ENCODE peak calls at places on chromosomes 6 and 20, in nine cellular contexts. F is lung, C is PC-9, N is right atrium auricular region, Y is adrenal gland, S is upper lobe of left lung, K is cardiac muscle cell, U is A549, P is upper lobe of right lung. W is an unnamed sample. For H3K4me1, the result is how much of the 10 kb centered on the place peaks cover.

GRCh38 chr6:26543953-26544352 is 5.8 kb downstream of the HMGN4 start:
- DNase-seq in F (no peak), C (no peak), N (no peak), Y (no peak), S (no peak), K (peak), U (no peak), P (no peak), W (no peak)

GRCh38 chr20:43681468-43681942 is 14.6 kb downstream of the MYBL2 start:
- DNase-seq in F (no peak), C (no peak), N (no peak), Y (no peak), S (no peak), K (no peak), U (no peak), P (no peak), W (peak)

GRCh38 chr6:7976485-7977010 is 66.0 kb upstream of the TXNDC5 start:
- DNase-seq in F (no peak), C (no peak), N (no peak), Y (no peak), S (no peak), K (no peak), U (no peak), P (no peak), W (no peak)

GRCh38 chr20:11691766-11692165 is 225.9 kb upstream of the BTBD3 start:
- DNase-seq in F (no peak), C (no peak), N (no peak), Y (no peak), S (no peak), K (no peak), U (no peak), P (no peak), W (no peak)

GRCh38 chr20:51497542-51498467 is 44.7 kb downstream of the NFATC2 start:
- DNase-seq in F (no peak), C (no peak), N (no peak), Y (peak), S (no peak), K (peak), U (no peak), P (no peak), W (no peak)

GRCh38 chr6:73742433-73742832 is 46.4 kb downstream of the CD109 start:
- DNase-seq in F (no peak), C (no peak), N (no peak), Y (no peak), S (no peak), K (no peak), U (no peak), P (no peak), W (no peak)

GRCh38 chr20:45181639-45182038 is 6.9 kb downstream of the PI3 start:
- DNase-seq in F (no peak), C (peak), N (no peak), Y (no peak), S (no peak), K (no peak), U (no peak), P (no peak), W (no peak)

GRCh38 chr6:6696867-6697531 is 108.5 kb downstream of the LY86 start:
- DNase-seq in F (peak), C (peak), N (peak), Y (peak), S (peak), K (peak), U (peak), P (peak), W (peak)

GRCh38 chr20:48359692-48360337 is 468.0 kb downstream of the PREX1 start:
- DNase-seq in F (no peak), C (no peak), N (no peak), Y (no peak), S (no peak), K (no peak), U (no peak), P (no peak), W (no peak)

GRCh38 chr20:58471835-58472164 is 43.4 kb downstream of the APCDD1L start:
- DNase-seq in F (no peak), C (no peak), N (no peak), Y (no peak), S (no peak), K (no peak), U (no peak), P (no peak), W (no peak)
- H3K27ac ChIP-seq in F (no peak), C (no peak), N (no peak), Y (no peak), S (no peak), K (no peak), U (no peak), P (no peak), W (no peak)

GRCh38 chr20:63054695-63055240 is 48.0 kb upstream of the BHLHE23 start:
- DNase-seq in F (no peak), C (no peak), N (no peak), Y (no peak), S (no peak), K (no peak), U (no peak), P (peak), W (peak)
- TF ChIP-seq CTCF in F (no peak), C (no peak), N (no peak), Y (no peak), S (no peak), K (no peak), U (no peak), P (no peak), W (no peak)

GRCh38 chr20:50304883-50305635 is 114.4 kb downstream of the CEBPB start:
- DNase-seq in F (peak), C (no peak), N (peak), Y (peak), S (peak), K (peak), U (no peak), P (peak), W (peak)
- H3K4me1 ChIP-seq in F (under half), C (half or more), N (under half), Y (half or more), S (half or more), K (under half), U (half or more), P (half or more), W (under half)

DNA sequence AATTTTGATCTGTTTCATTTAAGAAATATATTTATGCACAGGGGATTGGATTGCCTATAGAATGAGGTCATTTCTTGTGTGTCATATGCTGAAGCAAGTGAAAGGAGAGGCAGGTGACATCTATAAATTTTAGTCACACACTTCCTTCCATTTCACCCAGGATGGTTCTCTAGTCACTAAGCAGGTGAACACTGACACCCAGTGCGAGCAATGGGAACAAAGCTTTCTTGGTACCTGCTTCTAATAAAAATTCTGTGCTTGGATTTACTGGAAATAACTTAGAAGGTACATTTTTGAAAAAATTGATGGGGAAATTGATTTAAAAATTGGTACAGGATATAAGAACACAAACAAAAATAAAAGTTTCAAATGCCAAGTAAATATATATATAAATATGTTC is 66.9 kb upstream of the MC3R start:
- DNase-seq in F (no peak), C (no peak), N (no peak), Y (no peak), S (no peak), K (no peak), U (no peak), P (no peak), W (no peak)
- H3K27ac ChIP-seq in F (no peak), C (no peak), N (no peak), Y (no peak), S (no peak), K (no peak), U (no peak), P (no peak), W (no peak)

DNA sequence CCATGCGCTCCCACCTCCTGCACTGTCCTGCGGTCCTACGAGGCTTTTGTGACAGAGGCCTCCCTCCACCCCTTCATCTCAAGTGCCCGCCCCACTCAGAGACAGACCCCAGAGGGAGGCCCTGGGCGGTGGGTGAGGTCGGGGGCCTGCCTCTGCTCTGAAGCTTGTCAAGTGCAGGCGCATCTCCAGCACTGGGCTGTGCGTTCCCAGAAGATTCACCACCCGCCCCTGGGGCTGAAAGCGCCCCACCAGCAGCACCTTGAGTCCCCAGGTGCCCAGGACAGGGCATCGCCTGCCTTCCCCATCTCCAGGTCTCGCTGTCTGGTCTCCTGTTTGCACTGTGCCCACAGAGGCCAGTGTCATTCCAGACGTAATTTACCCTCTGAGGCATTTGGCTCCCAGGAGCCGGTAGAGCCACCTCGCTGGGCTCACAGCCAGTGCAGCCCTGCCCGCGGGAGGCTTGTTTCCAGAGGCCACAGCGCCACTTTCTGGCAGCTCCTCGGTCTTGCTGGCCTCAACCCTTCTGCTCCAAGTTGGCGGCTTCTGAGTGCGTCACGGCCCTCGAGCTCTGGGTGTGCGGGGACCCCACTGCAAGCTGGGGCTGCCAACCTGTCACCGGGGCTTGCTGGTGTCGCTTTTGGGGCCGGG is 191.1 kb downstream of the TAF4 start:
- DNase-seq in F (no peak), C (no peak), N (no peak), Y (no peak), S (peak), K (no peak), U (no peak), P (no peak), W (no peak)
- TF ChIP-seq CTCF in F (no peak), C (peak), N (no peak), Y (no peak), S (no peak), K (peak), U (peak), P (no peak), W (peak)

GRCh38 chr6:108250240-108250866 is 10.5 kb downstream of the SNX3 start:
- DNase-seq in F (no peak), C (no peak), N (no peak), Y (no peak), S (no peak), K (peak), U (no peak), P (no peak), W (no peak)

GRCh38 chr6:108251252-108251651 is 9.6 kb downstream of the SNX3 start:
- DNase-seq in F (no peak), C (no peak), N (no peak), Y (no peak), S (no peak), K (no peak), U (no peak), P (no peak), W (no peak)

GRCh38 chr6:108252055-108252454 is 8.8 kb downstream of the SNX3 start:
- DNase-seq in F (no peak), C (no peak), N (no peak), Y (no peak), S (no peak), K (no peak), U (no peak), P (no peak), W (no peak)

GRCh38 chr6:108260126-108260808 is 573 bp downstream of the SNX3 start:
- DNase-seq in F (no peak), C (peak), N (peak), Y (peak), S (no peak), K (peak), U (peak), P (peak), W (peak)

DNA sequence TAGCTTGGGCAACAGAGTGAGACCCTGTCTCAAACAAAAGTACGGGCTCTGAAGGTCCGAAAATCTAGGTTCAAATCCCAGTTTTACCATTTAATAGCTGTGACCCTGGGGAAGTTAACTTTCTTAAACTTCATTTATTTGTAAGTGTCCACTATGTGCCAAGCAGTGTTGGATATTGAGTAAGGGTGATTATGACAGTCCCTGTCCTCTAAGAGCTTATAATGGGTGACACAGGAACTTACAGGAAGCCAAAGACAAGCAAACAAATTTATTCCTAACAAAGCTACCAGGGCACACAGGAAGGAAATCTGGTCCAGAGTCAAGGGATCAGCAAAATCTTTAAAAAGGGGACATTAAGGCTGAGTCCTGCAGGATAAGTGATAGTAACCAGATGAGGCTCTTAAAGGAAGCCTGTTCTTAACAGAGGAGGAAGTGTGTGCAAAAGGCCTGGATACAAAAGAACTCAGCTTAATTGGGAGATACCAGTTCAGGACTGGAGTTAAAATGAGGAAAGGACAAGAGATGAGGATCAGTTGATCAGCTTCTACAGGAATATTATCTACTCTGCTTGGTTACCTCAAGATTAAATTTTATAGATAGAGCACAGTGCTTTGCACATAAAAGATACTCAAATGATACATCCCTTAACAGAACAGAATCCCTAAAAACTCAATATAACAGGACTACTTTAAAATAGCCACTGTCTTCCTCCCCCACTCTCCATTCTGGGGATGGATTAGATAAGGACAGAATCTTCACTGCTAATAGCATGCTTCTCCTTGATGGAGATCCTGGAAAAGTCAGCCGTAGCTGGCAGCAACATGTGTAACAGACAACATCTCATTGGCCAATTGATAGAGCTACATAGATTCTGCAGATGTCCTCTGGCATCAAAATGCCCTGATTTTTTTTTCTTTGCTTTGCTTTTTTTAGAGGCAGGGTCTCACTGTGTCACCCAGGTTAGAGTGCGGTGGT is 6.1 kb downstream of the SNX3 start:
- DNase-seq in F (no peak), C (no peak), N (no peak), Y (no peak), S (no peak), K (no peak), U (no peak), P (no peak), W (no peak)
- H3K4me1 ChIP-seq in F (under half), C (under half), N (under half), Y (under half), S (half or more), K (under half), U (under half), P (under half), W (under half)

W was measured in heart right ventricle.